ENCODE peak calls at places on chromosomes 16 and 17, in six cellular contexts. One of them, this sample, is unnamed.

GRCh38 chr16:72884573-72884972 is 163.4 kb downstream of the ZFHX3 start:
- DNase-seq in A549: no peak
- DNase-seq in heart left ventricle: no peak
- DNase-seq in left ventricle myocardium inferior: no peak
- DNase-seq in HCT116: no peak
- DNase-seq in lower lobe of right lung: no peak
- DNase-seq in this sample: no peak

GRCh38 chr17:9714801-9715200 is 69.5 kb downstream of the USP43 start:
- DNase-seq in A549: no peak
- DNase-seq in heart left ventricle: no peak
- DNase-seq in left ventricle myocardium inferior: no peak
- DNase-seq in HCT116: no peak
- DNase-seq in lower lobe of right lung: no peak
- DNase-seq in this sample: no peak

GRCh38 chr16:58670177-58670576 is 14.4 kb downstream of the SLC38A7 start:
- DNase-seq in A549: no peak
- DNase-seq in heart left ventricle: no peak
- DNase-seq in left ventricle myocardium inferior: no peak
- DNase-seq in HCT116: no peak
- DNase-seq in lower lobe of right lung: no peak
- DNase-seq in this sample: no peak

GRCh38 chr17:64147110-64148016 is 17.4 kb upstream of the ERN1 start:
- DNase-seq in A549: peak; percentile 37
- DNase-seq in heart left ventricle: no peak
- DNase-seq in left ventricle myocardium inferior: no peak
- DNase-seq in HCT116: no peak
- DNase-seq in lower lobe of right lung: no peak
- DNase-seq in this sample: peak; percentile 18

GRCh38 chr16:4303973-4304372 is 11.9 kb upstream of the GLIS2 start:
- DNase-seq in A549: no peak
- DNase-seq in heart left ventricle: no peak
- DNase-seq in left ventricle myocardium inferior: no peak
- DNase-seq in HCT116: no peak
- DNase-seq in lower lobe of right lung: no peak
- DNase-seq in this sample: no peak

GRCh38 chr17:3986270-3986938 is 22.2 kb upstream of the ATP2A3 start:
- DNase-seq in A549: no peak
- DNase-seq in heart left ventricle: no peak
- DNase-seq in left ventricle myocardium inferior: no peak
- DNase-seq in HCT116: no peak
- DNase-seq in lower lobe of right lung: peak; percentile 29
- DNase-seq in this sample: no peak

GRCh38 chr16:2766430-2767139 is 10.5 kb downstream of the ELOB start:
- DNase-seq in A549: no peak
- DNase-seq in heart left ventricle: no peak
- DNase-seq in left ventricle myocardium inferior: no peak
- DNase-seq in HCT116: no peak
- DNase-seq in lower lobe of right lung: peak; percentile 46
- DNase-seq in this sample: no peak

GRCh38 chr17:83155128-83156081 is 76.0 kb downstream of the METRNL start:
- DNase-seq in A549: no peak
- DNase-seq in heart left ventricle: peak; percentile 69
- DNase-seq in left ventricle myocardium inferior: no peak
- DNase-seq in HCT116: no peak
- DNase-seq in lower lobe of right lung: no peak
- DNase-seq in this sample: peak; percentile 96

GRCh38 chr16:88063201-88063773 is 112.1 kb downstream of the BANP start:
- DNase-seq in A549: no peak
- DNase-seq in heart left ventricle: peak; percentile 60
- DNase-seq in left ventricle myocardium inferior: peak; percentile 44
- DNase-seq in HCT116: peak; percentile 4
- DNase-seq in lower lobe of right lung: no peak
- DNase-seq in this sample: no peak

GRCh38 chr16:3246876-3247275 is 9.6 kb downstream of the MEFV start:
- DNase-seq in A549: no peak
- DNase-seq in heart left ventricle: no peak
- DNase-seq in left ventricle myocardium inferior: no peak
- DNase-seq in HCT116: no peak
- DNase-seq in lower lobe of right lung: no peak
- DNase-seq in this sample: no peak

GRCh38 chr16:89920723-89921122 is 2.1 kb downstream of the MC1R start:
- DNase-seq in A549: no peak
- DNase-seq in heart left ventricle: no peak
- DNase-seq in left ventricle myocardium inferior: no peak
- DNase-seq in HCT116: no peak
- DNase-seq in lower lobe of right lung: no peak
- DNase-seq in this sample: no peak

GRCh38 chr16:89922884-89923639 is at the start of gene TUBB3:
- DNase-seq in A549: peak; percentile 80
- DNase-seq in heart left ventricle: peak; percentile 81
- DNase-seq in left ventricle myocardium inferior: peak; percentile 80
- DNase-seq in HCT116: peak; percentile 56
- DNase-seq in lower lobe of right lung: peak; percentile 67
- DNase-seq in this sample: peak; percentile 81

GRCh38 chr16:89922477-89922883 is 662 bp upstream of the TUBB3 start:
- DNase-seq in A549: peak; percentile 93
- DNase-seq in heart left ventricle: peak; percentile 81
- DNase-seq in left ventricle myocardium inferior: peak; percentile 69
- DNase-seq in HCT116: peak; percentile 82
- DNase-seq in lower lobe of right lung: no peak
- DNase-seq in this sample: peak; percentile 98

GRCh38 chr16:89921131-89921698 is 1.9 kb upstream of the TUBB3 start:
- DNase-seq in A549: no peak
- DNase-seq in heart left ventricle: no peak
- DNase-seq in left ventricle myocardium inferior: no peak
- DNase-seq in HCT116: no peak
- DNase-seq in lower lobe of right lung: no peak
- DNase-seq in this sample: no peak

DNA sequence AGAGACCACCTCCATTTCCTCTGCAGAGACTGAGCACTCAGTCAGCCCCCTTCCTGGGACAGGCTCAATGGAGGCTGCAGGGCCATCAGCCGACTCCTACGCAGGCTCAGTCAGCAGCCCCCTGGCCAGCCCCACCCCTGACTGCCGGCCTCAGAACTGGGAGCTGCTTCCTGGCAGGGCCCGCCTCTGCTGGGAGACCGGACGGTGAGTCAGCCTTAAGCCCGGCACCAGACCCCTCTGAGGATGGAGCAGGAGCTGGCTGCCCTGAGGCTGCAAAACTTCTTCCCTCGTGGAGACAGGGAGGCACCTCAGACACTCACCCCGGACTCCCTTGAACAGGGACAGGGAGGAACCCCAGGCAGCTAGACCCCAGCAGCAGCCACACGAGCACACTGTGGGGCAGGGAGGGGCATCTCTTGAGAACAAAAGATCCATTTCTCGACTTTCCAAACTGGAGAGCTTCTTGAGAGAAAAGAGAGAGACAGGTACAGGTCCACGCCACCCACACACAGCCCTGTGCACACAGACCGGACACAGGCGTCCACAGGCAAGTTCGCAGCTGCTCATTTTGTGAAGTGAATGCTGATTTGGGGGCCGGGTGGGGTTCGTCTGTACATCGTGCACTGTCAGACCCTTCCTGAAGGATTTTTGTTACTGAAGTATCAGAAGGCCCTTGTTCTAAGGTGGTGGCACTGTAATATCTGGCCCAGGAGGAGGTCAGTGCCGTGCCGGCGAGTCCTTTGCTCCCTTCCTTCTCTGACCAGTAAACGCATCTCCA is 1.3 kb upstream of the TUBB3 start:
- DNase-seq in A549: peak; percentile 90
- DNase-seq in heart left ventricle: peak; percentile 88
- DNase-seq in left ventricle myocardium inferior: peak; percentile 82
- DNase-seq in HCT116: peak; percentile 78
- DNase-seq in lower lobe of right lung: no peak
- DNase-seq in this sample: peak; percentile 89
- H3K4me1 ChIP-seq in A549: peaks cover 61% of the 10 kb centered on the region
- H3K4me1 ChIP-seq in heart left ventricle: peaks cover 30% of the 10 kb centered on the region
- H3K4me1 ChIP-seq in left ventricle myocardium inferior: peaks cover 84% of the 10 kb centered on the region
- H3K4me1 ChIP-seq in HCT116: peaks cover 48% of the 10 kb centered on the region
- H3K4me1 ChIP-seq in lower lobe of right lung: peaks cover 74% of the 10 kb centered on the region
- H3K4me1 ChIP-seq in this sample: peaks cover 78% of the 10 kb centered on the region

GRCh38 chr17:30316736-30317135 is 17.1 kb downstream of the TMIGD1 start:
- DNase-seq in A549: no peak
- DNase-seq in heart left ventricle: no peak
- DNase-seq in left ventricle myocardium inferior: no peak
- DNase-seq in HCT116: no peak
- DNase-seq in lower lobe of right lung: no peak
- DNase-seq in this sample: no peak
- H3K27ac ChIP-seq in A549: no peak overlapping the region
- H3K27ac ChIP-seq in heart left ventricle: no peak overlapping the region
- H3K27ac ChIP-seq in left ventricle myocardium inferior: no peak overlapping the region
- H3K27ac ChIP-seq in HCT116: no peak overlapping the region
- H3K27ac ChIP-seq in lower lobe of right lung: no peak overlapping the region
- H3K27ac ChIP-seq in this sample: no peak overlapping the region

DNA sequence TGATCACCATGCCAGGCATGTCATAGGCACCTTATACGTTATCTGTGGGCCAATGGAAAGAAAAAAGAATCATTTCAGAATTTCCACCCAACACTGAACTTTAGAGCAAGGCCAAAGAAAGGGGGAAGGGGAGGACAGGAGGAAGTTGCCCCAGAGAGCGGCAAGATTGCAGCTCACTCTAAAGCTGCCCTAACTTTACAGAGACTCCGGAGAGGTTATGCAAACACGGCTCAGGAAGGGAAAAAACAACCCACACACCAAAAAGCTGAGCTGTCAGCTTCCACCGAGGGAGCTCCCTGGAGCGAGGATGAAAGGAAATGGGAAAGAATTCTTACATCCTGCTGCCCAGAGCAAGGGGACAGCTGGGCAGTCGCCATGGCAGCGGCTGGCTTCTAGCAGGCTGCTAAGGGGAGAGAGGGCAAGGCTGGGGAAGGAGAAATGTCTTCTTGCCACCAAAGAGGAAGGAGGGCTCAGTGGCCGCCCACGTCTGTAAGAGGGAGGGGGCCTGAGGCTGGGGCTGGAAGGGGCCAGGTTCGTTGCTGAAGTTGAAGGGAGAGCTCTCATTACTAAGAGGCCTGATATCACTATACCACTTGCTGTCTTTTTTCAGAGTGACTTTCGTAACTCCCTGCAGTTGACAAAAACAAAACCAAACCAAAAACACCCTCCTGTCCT is 18.2 kb downstream of the COTL1 start:
- DNase-seq in A549: peak; percentile 46
- DNase-seq in heart left ventricle: peak; percentile 75
- DNase-seq in left ventricle myocardium inferior: peak; percentile 63
- DNase-seq in HCT116: no peak
- DNase-seq in lower lobe of right lung: peak; percentile 89
- DNase-seq in this sample: peak; percentile 83
- H3K4me1 ChIP-seq in A549: peaks cover 68% of the 10 kb centered on the region
- H3K4me1 ChIP-seq in heart left ventricle: no peaks in the 10 kb centered on the region
- H3K4me1 ChIP-seq in left ventricle myocardium inferior: peaks cover 36% of the 10 kb centered on the region
- H3K4me1 ChIP-seq in HCT116: peaks cover 35% of the 10 kb centered on the region
- H3K4me1 ChIP-seq in lower lobe of right lung: peaks cover 88% of the 10 kb centered on the region
- H3K4me1 ChIP-seq in this sample: peaks cover 73% of the 10 kb centered on the region

GRCh38 chr17:28926786-28927185 is 23.9 kb upstream of the DHRS13 start:
- DNase-seq in A549: no peak
- DNase-seq in heart left ventricle: no peak
- DNase-seq in left ventricle myocardium inferior: no peak
- DNase-seq in HCT116: no peak
- DNase-seq in lower lobe of right lung: no peak
- DNase-seq in this sample: no peak
- H3K27ac ChIP-seq in A549: no peak overlapping the region
- H3K27ac ChIP-seq in heart left ventricle: no peak overlapping the region
- H3K27ac ChIP-seq in left ventricle myocardium inferior: peak overlapping the region; percentile 5
- H3K27ac ChIP-seq in HCT116: no peak overlapping the region
- H3K27ac ChIP-seq in lower lobe of right lung: peak overlapping the region; percentile 70
- H3K27ac ChIP-seq in this sample: no peak overlapping the region

DNA sequence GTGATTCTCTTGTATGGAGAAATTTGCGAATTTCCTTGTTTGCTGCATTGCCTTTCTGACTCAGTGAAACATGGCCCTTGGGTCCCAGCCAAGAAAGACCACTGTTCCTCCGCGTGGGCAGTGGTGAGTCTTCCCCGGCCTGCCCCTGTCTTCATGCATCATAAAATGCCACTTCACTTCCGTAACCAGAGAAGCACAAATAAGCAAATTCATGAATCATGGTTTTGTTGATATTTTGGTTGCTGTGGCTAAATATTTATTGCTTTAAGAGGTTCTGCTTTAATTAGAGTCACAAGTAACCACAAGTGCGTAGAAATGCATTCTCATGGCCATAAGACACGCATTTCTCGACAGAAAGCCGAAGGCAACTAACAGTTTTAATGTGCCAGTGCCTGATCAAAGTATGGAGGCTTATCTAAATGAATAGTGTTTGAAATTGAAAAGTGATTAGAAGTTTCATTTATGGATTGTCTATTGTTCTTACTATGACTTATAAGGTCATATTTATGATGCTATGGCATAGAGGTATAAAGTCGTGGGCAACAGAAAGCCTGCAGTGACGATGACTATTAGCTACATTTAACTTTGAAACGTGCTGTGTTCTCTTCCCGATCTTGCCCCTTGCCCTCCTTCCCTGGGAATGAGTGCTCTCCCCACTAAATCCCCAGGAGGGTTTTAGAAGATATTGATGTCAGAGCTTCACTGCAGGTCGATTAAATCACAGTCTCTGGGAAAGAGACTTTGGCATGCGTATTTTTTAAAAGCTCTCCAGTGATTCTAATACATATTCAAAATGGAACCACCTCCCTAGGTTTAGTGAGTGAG is 76.0 kb downstream of the WIPI1 start:
- DNase-seq in A549: peak; percentile 84
- DNase-seq in heart left ventricle: no peak
- DNase-seq in left ventricle myocardium inferior: no peak
- DNase-seq in HCT116: peak; percentile 98
- DNase-seq in lower lobe of right lung: peak; percentile 75
- DNase-seq in this sample: peak; percentile 97
- H3K4me1 ChIP-seq in A549: peaks cover 65% of the 10 kb centered on the region
- H3K4me1 ChIP-seq in heart left ventricle: peaks cover 30% of the 10 kb centered on the region
- H3K4me1 ChIP-seq in left ventricle myocardium inferior: peaks cover 80% of the 10 kb centered on the region
- H3K4me1 ChIP-seq in HCT116: peaks cover 89% of the 10 kb centered on the region
- H3K4me1 ChIP-seq in lower lobe of right lung: peaks cover 60% of the 10 kb centered on the region
- H3K4me1 ChIP-seq in this sample: peaks cover 46% of the 10 kb centered on the region

DNA sequence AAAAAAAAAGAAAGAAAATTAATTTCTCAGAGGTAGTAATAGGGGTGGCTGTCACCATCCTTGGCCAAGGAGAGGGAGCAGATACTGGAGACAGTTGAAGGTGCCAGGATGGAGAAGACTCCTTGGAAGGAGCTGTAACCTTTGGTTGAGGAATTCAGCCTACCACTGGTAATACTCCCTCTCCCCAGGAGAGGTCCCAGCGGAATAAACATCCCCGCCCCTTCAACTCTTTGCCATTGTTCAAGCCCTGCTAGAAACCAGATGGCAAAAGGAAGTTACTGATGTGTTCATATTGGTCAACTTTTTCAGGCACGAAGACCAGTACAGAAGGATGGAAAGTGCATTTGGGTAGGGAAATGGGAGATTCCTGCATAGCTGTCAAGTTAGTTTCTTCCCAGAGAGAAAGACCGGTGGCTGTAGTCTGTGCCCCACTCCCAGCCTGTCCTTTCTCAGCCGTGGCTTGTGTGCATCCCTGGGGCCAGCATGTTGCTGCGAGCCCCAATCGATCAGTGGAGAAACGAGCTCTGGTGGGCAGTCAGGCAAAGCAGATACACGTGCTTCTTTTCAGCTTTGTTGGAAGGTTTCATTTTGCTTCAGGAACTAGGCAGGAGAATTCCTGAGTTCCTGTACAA is 612.1 kb downstream of the MAF start:
- DNase-seq in A549: no peak
- DNase-seq in heart left ventricle: no peak
- DNase-seq in left ventricle myocardium inferior: no peak
- DNase-seq in HCT116: no peak
- DNase-seq in lower lobe of right lung: no peak
- DNase-seq in this sample: no peak
- H3K27ac ChIP-seq in A549: no peak overlapping the region
- H3K27ac ChIP-seq in heart left ventricle: no peak overlapping the region
- H3K27ac ChIP-seq in left ventricle myocardium inferior: no peak overlapping the region
- H3K27ac ChIP-seq in HCT116: no peak overlapping the region
- H3K27ac ChIP-seq in lower lobe of right lung: no peak overlapping the region
- H3K27ac ChIP-seq in this sample: no peak overlapping the region

GRCh38 chr17:46126840-46127239 is 66.4 kb downstream of the KANSL1 start:
- DNase-seq in A549: no peak
- DNase-seq in heart left ventricle: no peak
- DNase-seq in left ventricle myocardium inferior: no peak
- DNase-seq in HCT116: no peak
- DNase-seq in lower lobe of right lung: no peak
- DNase-seq in this sample: no peak
- H3K4me1 ChIP-seq in A549: peaks cover 19% of the 10 kb centered on the region
- H3K4me1 ChIP-seq in heart left ventricle: peaks cover 48% of the 10 kb centered on the region
- H3K4me1 ChIP-seq in left ventricle myocardium inferior: peaks cover 97% of the 10 kb centered on the region
- H3K4me1 ChIP-seq in HCT116: no peaks in the 10 kb centered on the region
- H3K4me1 ChIP-seq in lower lobe of right lung: peaks cover 78% of the 10 kb centered on the region
- H3K4me1 ChIP-seq in this sample: peaks cover 14% of the 10 kb centered on the region